ENCODE peak calls at places on chromosomes 12 and 14, in eight cellular contexts. A, S, V, I, Y, C, P and U are unnamed samples.

GRCh38 chr14:66403183-66403582 is 83.0 kb upstream of the CCDC196 start:
- DNase-seq in A (peak; percentile 31), S (no peak), V (peak; percentile 9), I (peak; percentile 55), Y (no peak), C (peak; percentile 16), P (peak; percentile 16), U (no peak)

GRCh38 chr12:3265406-3265805 is 188.2 kb downstream of the TSPAN9 start:
- DNase-seq in A (no peak), S (no peak), V (no peak), I (no peak), Y (no peak), C (no peak), P (no peak), U (no peak)

GRCh38 chr14:105484069-105484996 is 2.4 kb upstream of the CRIP1 start:
- DNase-seq in A (no peak), S (no peak), V (no peak), I (peak; percentile 64), Y (no peak), C (no peak), P (no peak), U (no peak)

GRCh38 chr14:104370256-104370870 is 209.2 kb upstream of the C14orf180 start:
- DNase-seq in A (peak; percentile 63), S (no peak), V (no peak), I (peak; percentile 38), Y (no peak), C (no peak), P (no peak), U (no peak)

GRCh38 chr14:20631821-20632389 is 9.6 kb downstream of the OR6S1 start:
- DNase-seq in A (no peak), S (no peak), V (peak; percentile 41), I (peak; percentile 58), Y (no peak), C (no peak), P (peak; percentile 51), U (peak; percentile 59)

GRCh38 chr14:89807151-89807550 is 147.4 kb downstream of the EFCAB11 start:
- DNase-seq in A (no peak), S (no peak), V (no peak), I (no peak), Y (no peak), C (no peak), P (no peak), U (no peak)

GRCh38 chr14:68657300-68658028 is 135.4 kb downstream of the ZFP36L1 start:
- DNase-seq in A (no peak), S (no peak), V (no peak), I (no peak), Y (no peak), C (no peak), P (no peak), U (no peak)

GRCh38 chr14:99174920-99175319 is 97.1 kb downstream of the BCL11B start:
- DNase-seq in A (no peak), S (no peak), V (no peak), I (no peak), Y (no peak), C (no peak), P (no peak), U (no peak)

GRCh38 chr12:40229690-40230651 is 5.2 kb downstream of the LRRK2 start:
- DNase-seq in A (no peak), S (no peak), V (no peak), I (no peak), Y (no peak), C (no peak), P (no peak), U (no peak)

GRCh38 chr14:74176404-74176788 is 62.9 kb upstream of the VSX2 start:
- DNase-seq in A (no peak), S (no peak), V (no peak), I (no peak), Y (no peak), C (no peak), P (no peak), U (no peak)

GRCh38 chr14:66288511-66288910 is 197.7 kb upstream of the CCDC196 start:
- DNase-seq in A (no peak), S (no peak), V (no peak), I (no peak), Y (no peak), C (no peak), P (no peak), U (no peak)

GRCh38 chr12:2336409-2336829 is 283.6 kb downstream of the CACNA1C start:
- DNase-seq in A (no peak), S (no peak), V (peak; percentile 84), I (peak; percentile 83), Y (no peak), C (peak; percentile 93), P (peak; percentile 87), U (no peak)

GRCh38 chr12:107091989-107092641 is 1.2 kb downstream of the CRY1 start:
- DNase-seq in A (peak; percentile 78), S (peak; percentile 47), V (peak; percentile 93), I (peak; percentile 97), Y (no peak), C (peak; percentile 97), P (peak; percentile 94), U (peak; percentile 19)

GRCh38 chr14:33508663-33509062 is 442.2 kb downstream of the EGLN3 start:
- DNase-seq in A (no peak), S (no peak), V (no peak), I (no peak), Y (no peak), C (no peak), P (no peak), U (no peak)

GRCh38 chr14:33765251-33765650 is 185.6 kb downstream of the EGLN3 start:
- DNase-seq in A (no peak), S (no peak), V (no peak), I (peak; percentile 40), Y (no peak), C (no peak), P (peak; percentile 4), U (peak; percentile 62)

GRCh38 chr12:115387392-115387791 is 703.4 kb upstream of the TBX3 start:
- DNase-seq in A (no peak), S (no peak), V (no peak), I (no peak), Y (no peak), C (no peak), P (no peak), U (no peak)

GRCh38 chr12:76030378-76031080 is 1.0 kb downstream of the PHLDA1 start:
- DNase-seq in A (no peak), S (no peak), V (peak; percentile 24), I (peak; percentile 62), Y (peak; percentile 34), C (no peak), P (peak; percentile 44), U (peak; percentile 51)

GRCh38 chr14:21149641-21150367 is 6.1 kb downstream of the OR5AU1 start:
- DNase-seq in A (no peak), S (no peak), V (no peak), I (no peak), Y (no peak), C (no peak), P (no peak), U (no peak)

GRCh38 chr12:124109760-124110159 is 136.7 kb downstream of the ZNF664 start:
- DNase-seq in A (peak; percentile 47), S (no peak), V (no peak), I (peak; percentile 33), Y (no peak), C (no peak), P (peak; percentile 58), U (no peak)

GRCh38 chr14:64671591-64671990 is 32.6 kb upstream of the PLEKHG3 start:
- DNase-seq in A (peak; percentile 72), S (peak; percentile 49), V (peak; percentile 52), I (peak; percentile 69), Y (no peak), C (no peak), P (peak; percentile 40), U (no peak)